ENCODE peak calls at places on chromosome 21, in six cellular contexts. One of them, this sample, is unnamed.

GRCh38 chr21:18356801-18357200 is 46.8 kb downstream of the TMPRSS15 start:
- DNase-seq in effector memory CD8-positive, alpha-beta T cell: no peak
- DNase-seq in AG09319: no peak
- DNase-seq in stimulated activated CD8-positive, alpha-beta memory T cell treated with anti-CD3 and anti-CD28 coated beads, Interleukin-12 subunit alpha, Interleukin-12 subunit beta, amount 100 ng/mL, for 1 hour: no peak
- DNase-seq in OCI-M1: no peak
- DNase-seq in activated naive CD8-positive, alpha-beta T cell treated with anti-CD3 and anti-CD28 coated beads, Interleukin-2, amount 50 U/mL, for 16 hours: no peak
- DNase-seq in this sample: no peak

GRCh38 chr21:46119565-46120271 is 21.8 kb downstream of the COL6A2 start:
- DNase-seq in activated naive CD8-positive, alpha-beta T cell treated with anti-CD3 and anti-CD28 coated beads, Interleukin-2, amount 50 U/mL, for 16 hours: no peak
- DNase-seq in effector memory CD8-positive, alpha-beta T cell: no peak
- DNase-seq in stimulated activated CD8-positive, alpha-beta memory T cell treated with anti-CD3 and anti-CD28 coated beads, Interleukin-12 subunit alpha, Interleukin-12 subunit beta, amount 100 ng/mL, for 1 hour: no peak
- DNase-seq in OCI-M1: no peak
- DNase-seq in AG09319: no peak
- DNase-seq in this sample: no peak

GRCh38 chr21:33019885-33020557 is 5.7 kb upstream of the OLIG2 start:
- DNase-seq in AG09319: no peak
- DNase-seq in activated naive CD8-positive, alpha-beta T cell treated with anti-CD3 and anti-CD28 coated beads, Interleukin-2, amount 50 U/mL, for 16 hours: no peak
- DNase-seq in effector memory CD8-positive, alpha-beta T cell: no peak
- DNase-seq in stimulated activated CD8-positive, alpha-beta memory T cell treated with anti-CD3 and anti-CD28 coated beads, Interleukin-12 subunit alpha, Interleukin-12 subunit beta, amount 100 ng/mL, for 1 hour: no peak
- DNase-seq in OCI-M1: no peak
- DNase-seq in this sample: no peak

GRCh38 chr21:36478941-36479340 is 981 bp downstream of the CLDN14 start:
- DNase-seq in stimulated activated CD8-positive, alpha-beta memory T cell treated with anti-CD3 and anti-CD28 coated beads, Interleukin-12 subunit alpha, Interleukin-12 subunit beta, amount 100 ng/mL, for 1 hour: no peak
- DNase-seq in effector memory CD8-positive, alpha-beta T cell: no peak
- DNase-seq in activated naive CD8-positive, alpha-beta T cell treated with anti-CD3 and anti-CD28 coated beads, Interleukin-2, amount 50 U/mL, for 16 hours: no peak
- DNase-seq in AG09319: no peak
- DNase-seq in OCI-M1: no peak
- DNase-seq in this sample: peak

GRCh38 chr21:36602735-36603134 is 96.2 kb upstream of the SIM2 start:
- DNase-seq in stimulated activated CD8-positive, alpha-beta memory T cell treated with anti-CD3 and anti-CD28 coated beads, Interleukin-12 subunit alpha, Interleukin-12 subunit beta, amount 100 ng/mL, for 1 hour: no peak
- DNase-seq in AG09319: no peak
- DNase-seq in activated naive CD8-positive, alpha-beta T cell treated with anti-CD3 and anti-CD28 coated beads, Interleukin-2, amount 50 U/mL, for 16 hours: no peak
- DNase-seq in OCI-M1: no peak
- DNase-seq in effector memory CD8-positive, alpha-beta T cell: no peak
- DNase-seq in this sample: no peak

GRCh38 chr21:46325073-46325912 is 1.3 kb downstream of the PCNT start:
- DNase-seq in stimulated activated CD8-positive, alpha-beta memory T cell treated with anti-CD3 and anti-CD28 coated beads, Interleukin-12 subunit alpha, Interleukin-12 subunit beta, amount 100 ng/mL, for 1 hour: no peak
- DNase-seq in OCI-M1: peak
- DNase-seq in activated naive CD8-positive, alpha-beta T cell treated with anti-CD3 and anti-CD28 coated beads, Interleukin-2, amount 50 U/mL, for 16 hours: no peak
- DNase-seq in AG09319: no peak
- DNase-seq in effector memory CD8-positive, alpha-beta T cell: no peak
- DNase-seq in this sample: peak

GRCh38 chr21:28675265-28676041 is 317.2 kb downstream of the LTN1 start:
- DNase-seq in activated naive CD8-positive, alpha-beta T cell treated with anti-CD3 and anti-CD28 coated beads, Interleukin-2, amount 50 U/mL, for 16 hours: no peak
- DNase-seq in stimulated activated CD8-positive, alpha-beta memory T cell treated with anti-CD3 and anti-CD28 coated beads, Interleukin-12 subunit alpha, Interleukin-12 subunit beta, amount 100 ng/mL, for 1 hour: no peak
- DNase-seq in effector memory CD8-positive, alpha-beta T cell: no peak
- DNase-seq in AG09319: no peak
- DNase-seq in OCI-M1: no peak
- DNase-seq in this sample: no peak

GRCh38 chr21:42630626-42631025 is 22.8 kb upstream of the PDE9A start:
- DNase-seq in effector memory CD8-positive, alpha-beta T cell: no peak
- DNase-seq in activated naive CD8-positive, alpha-beta T cell treated with anti-CD3 and anti-CD28 coated beads, Interleukin-2, amount 50 U/mL, for 16 hours: no peak
- DNase-seq in AG09319: no peak
- DNase-seq in OCI-M1: no peak
- DNase-seq in stimulated activated CD8-positive, alpha-beta memory T cell treated with anti-CD3 and anti-CD28 coated beads, Interleukin-12 subunit alpha, Interleukin-12 subunit beta, amount 100 ng/mL, for 1 hour: no peak
- DNase-seq in this sample: no peak

GRCh38 chr21:16330340-16331319 is 600.8 kb downstream of the USP25 start:
- DNase-seq in AG09319: peak
- DNase-seq in effector memory CD8-positive, alpha-beta T cell: no peak
- DNase-seq in stimulated activated CD8-positive, alpha-beta memory T cell treated with anti-CD3 and anti-CD28 coated beads, Interleukin-12 subunit alpha, Interleukin-12 subunit beta, amount 100 ng/mL, for 1 hour: no peak
- DNase-seq in activated naive CD8-positive, alpha-beta T cell treated with anti-CD3 and anti-CD28 coated beads, Interleukin-2, amount 50 U/mL, for 16 hours: no peak
- DNase-seq in OCI-M1: peak
- DNase-seq in this sample: peak

GRCh38 chr21:35491114-35491513 is 442.0 kb upstream of the RUNX1 start:
- DNase-seq in OCI-M1: peak
- DNase-seq in stimulated activated CD8-positive, alpha-beta memory T cell treated with anti-CD3 and anti-CD28 coated beads, Interleukin-12 subunit alpha, Interleukin-12 subunit beta, amount 100 ng/mL, for 1 hour: no peak
- DNase-seq in activated naive CD8-positive, alpha-beta T cell treated with anti-CD3 and anti-CD28 coated beads, Interleukin-2, amount 50 U/mL, for 16 hours: no peak
- DNase-seq in effector memory CD8-positive, alpha-beta T cell: no peak
- DNase-seq in AG09319: no peak
- DNase-seq in this sample: no peak

GRCh38 chr21:17270234-17270633 is 242.6 kb upstream of the CXADR start:
- DNase-seq in effector memory CD8-positive, alpha-beta T cell: no peak
- DNase-seq in stimulated activated CD8-positive, alpha-beta memory T cell treated with anti-CD3 and anti-CD28 coated beads, Interleukin-12 subunit alpha, Interleukin-12 subunit beta, amount 100 ng/mL, for 1 hour: no peak
- DNase-seq in AG09319: peak
- DNase-seq in OCI-M1: peak
- DNase-seq in activated naive CD8-positive, alpha-beta T cell treated with anti-CD3 and anti-CD28 coated beads, Interleukin-2, amount 50 U/mL, for 16 hours: no peak
- DNase-seq in this sample: peak

GRCh38 chr21:34548782-34549376 is 36.9 kb upstream of the KCNE1 start:
- DNase-seq in activated naive CD8-positive, alpha-beta T cell treated with anti-CD3 and anti-CD28 coated beads, Interleukin-2, amount 50 U/mL, for 16 hours: no peak
- DNase-seq in effector memory CD8-positive, alpha-beta T cell: no peak
- DNase-seq in AG09319: no peak
- DNase-seq in stimulated activated CD8-positive, alpha-beta memory T cell treated with anti-CD3 and anti-CD28 coated beads, Interleukin-12 subunit alpha, Interleukin-12 subunit beta, amount 100 ng/mL, for 1 hour: no peak
- DNase-seq in OCI-M1: no peak
- DNase-seq in this sample: no peak

GRCh38 chr21:24729568-24729967 is 877.7 kb downstream of the MRPL39 start:
- DNase-seq in OCI-M1: no peak
- DNase-seq in effector memory CD8-positive, alpha-beta T cell: no peak
- DNase-seq in activated naive CD8-positive, alpha-beta T cell treated with anti-CD3 and anti-CD28 coated beads, Interleukin-2, amount 50 U/mL, for 16 hours: no peak
- DNase-seq in AG09319: no peak
- DNase-seq in stimulated activated CD8-positive, alpha-beta memory T cell treated with anti-CD3 and anti-CD28 coated beads, Interleukin-12 subunit alpha, Interleukin-12 subunit beta, amount 100 ng/mL, for 1 hour: no peak
- DNase-seq in this sample: no peak

GRCh38 chr21:42575111-42575510 is 61.5 kb downstream of the SLC37A1 start:
- DNase-seq in AG09319: no peak
- DNase-seq in stimulated activated CD8-positive, alpha-beta memory T cell treated with anti-CD3 and anti-CD28 coated beads, Interleukin-12 subunit alpha, Interleukin-12 subunit beta, amount 100 ng/mL, for 1 hour: no peak
- DNase-seq in activated naive CD8-positive, alpha-beta T cell treated with anti-CD3 and anti-CD28 coated beads, Interleukin-2, amount 50 U/mL, for 16 hours: no peak
- DNase-seq in OCI-M1: no peak
- DNase-seq in effector memory CD8-positive, alpha-beta T cell: no peak
- DNase-seq in this sample: no peak

GRCh38 chr21:35428489-35428888 is 379.4 kb upstream of the RUNX1 start:
- DNase-seq in stimulated activated CD8-positive, alpha-beta memory T cell treated with anti-CD3 and anti-CD28 coated beads, Interleukin-12 subunit alpha, Interleukin-12 subunit beta, amount 100 ng/mL, for 1 hour: peak
- DNase-seq in AG09319: no peak
- DNase-seq in OCI-M1: no peak
- DNase-seq in effector memory CD8-positive, alpha-beta T cell: no peak
- DNase-seq in activated naive CD8-positive, alpha-beta T cell treated with anti-CD3 and anti-CD28 coated beads, Interleukin-2, amount 50 U/mL, for 16 hours: peak
- DNase-seq in this sample: peak

GRCh38 chr21:33266784-33267135 is 593 bp downstream of the IL10RB start:
- DNase-seq in effector memory CD8-positive, alpha-beta T cell: peak
- DNase-seq in stimulated activated CD8-positive, alpha-beta memory T cell treated with anti-CD3 and anti-CD28 coated beads, Interleukin-12 subunit alpha, Interleukin-12 subunit beta, amount 100 ng/mL, for 1 hour: no peak
- DNase-seq in AG09319: no peak
- DNase-seq in OCI-M1: no peak
- DNase-seq in activated naive CD8-positive, alpha-beta T cell treated with anti-CD3 and anti-CD28 coated beads, Interleukin-2, amount 50 U/mL, for 16 hours: no peak
- DNase-seq in this sample: peak

GRCh38 chr21:29749223-29749622 is 190.6 kb downstream of the GRIK1 start:
- DNase-seq in activated naive CD8-positive, alpha-beta T cell treated with anti-CD3 and anti-CD28 coated beads, Interleukin-2, amount 50 U/mL, for 16 hours: no peak
- DNase-seq in OCI-M1: no peak
- DNase-seq in effector memory CD8-positive, alpha-beta T cell: no peak
- DNase-seq in AG09319: no peak
- DNase-seq in stimulated activated CD8-positive, alpha-beta memory T cell treated with anti-CD3 and anti-CD28 coated beads, Interleukin-12 subunit alpha, Interleukin-12 subunit beta, amount 100 ng/mL, for 1 hour: no peak
- DNase-seq in this sample: no peak

GRCh38 chr21:38330671-38331070 is 73.9 kb downstream of the KCNJ15 start:
- DNase-seq in AG09319: no peak
- DNase-seq in activated naive CD8-positive, alpha-beta T cell treated with anti-CD3 and anti-CD28 coated beads, Interleukin-2, amount 50 U/mL, for 16 hours: no peak
- DNase-seq in effector memory CD8-positive, alpha-beta T cell: no peak
- DNase-seq in OCI-M1: no peak
- DNase-seq in stimulated activated CD8-positive, alpha-beta memory T cell treated with anti-CD3 and anti-CD28 coated beads, Interleukin-12 subunit alpha, Interleukin-12 subunit beta, amount 100 ng/mL, for 1 hour: no peak
- DNase-seq in this sample: no peak

GRCh38 chr21:44765231-44766013 is 36.2 kb downstream of the UBE2G2 start:
- DNase-seq in stimulated activated CD8-positive, alpha-beta memory T cell treated with anti-CD3 and anti-CD28 coated beads, Interleukin-12 subunit alpha, Interleukin-12 subunit beta, amount 100 ng/mL, for 1 hour: peak
- DNase-seq in activated naive CD8-positive, alpha-beta T cell treated with anti-CD3 and anti-CD28 coated beads, Interleukin-2, amount 50 U/mL, for 16 hours: no peak
- DNase-seq in effector memory CD8-positive, alpha-beta T cell: peak
- DNase-seq in AG09319: no peak
- DNase-seq in OCI-M1: peak
- DNase-seq in this sample: no peak

GRCh38 chr21:33350676-33351075 is 25.9 kb downstream of the IFNAR1 start:
- DNase-seq in effector memory CD8-positive, alpha-beta T cell: no peak
- DNase-seq in stimulated activated CD8-positive, alpha-beta memory T cell treated with anti-CD3 and anti-CD28 coated beads, Interleukin-12 subunit alpha, Interleukin-12 subunit beta, amount 100 ng/mL, for 1 hour: no peak
- DNase-seq in AG09319: no peak
- DNase-seq in activated naive CD8-positive, alpha-beta T cell treated with anti-CD3 and anti-CD28 coated beads, Interleukin-2, amount 50 U/mL, for 16 hours: no peak
- DNase-seq in OCI-M1: no peak
- DNase-seq in this sample: no peak

GRCh38 chr21:35578350-35578782 is 482.0 kb downstream of the SETD4 start:
- DNase-seq in OCI-M1: no peak
- DNase-seq in activated naive CD8-positive, alpha-beta T cell treated with anti-CD3 and anti-CD28 coated beads, Interleukin-2, amount 50 U/mL, for 16 hours: no peak
- DNase-seq in effector memory CD8-positive, alpha-beta T cell: no peak
- DNase-seq in AG09319: peak
- DNase-seq in stimulated activated CD8-positive, alpha-beta memory T cell treated with anti-CD3 and anti-CD28 coated beads, Interleukin-12 subunit alpha, Interleukin-12 subunit beta, amount 100 ng/mL, for 1 hour: no peak
- DNase-seq in this sample: no peak

This sample was measured in Ammon's horn.